ENCODE peak calls at places on chromosomes 7 and 10, in ten cellular contexts. T is RWPE1, X is Peyer's patch, N is choroid plexus epithelial cell, K is gastrocnemius medialis, M is heart right ventricle, I is heart left ventricle, H is fibroblast of lung, S is coronary artery, D is astrocyte of the spinal cord. C is an unnamed sample.

GRCh38 chr7:105224884-105225651 is 163.7 kb downstream of the SRPK2 start:
- DNase-seq in T (peak), X (no peak), N (peak), K (peak), M (no peak), I (peak), H (peak), S (no peak), D (peak), C (peak)

GRCh38 chr10:11180228-11180627 is 162.6 kb downstream of the CELF2 start:
- DNase-seq in T (no peak), X (no peak), N (no peak), K (no peak), M (no peak), I (no peak), H (no peak), S (no peak), D (no peak), C (no peak)

GRCh38 chr10:88131561-88132139 is 268.2 kb downstream of the PTEN start:
- DNase-seq in T (peak), X (no peak), N (no peak), K (peak), M (peak), I (no peak), H (peak), S (peak), D (peak), C (peak)

GRCh38 chr10:131021967-131022366 is 289.6 kb downstream of the TCERG1L start:
- DNase-seq in T (no peak), X (peak), N (no peak), K (no peak), M (no peak), I (no peak), H (no peak), S (no peak), D (no peak), C (no peak)

GRCh38 chr10:89633484-89633883 is 11.6 kb downstream of the PANK1 start:
- DNase-seq in T (peak), X (no peak), N (peak), K (peak), M (no peak), I (no peak), H (peak), S (no peak), D (peak), C (peak)

GRCh38 chr7:23759556-23760391 is 49.8 kb downstream of the STK31 start:
- DNase-seq in T (peak), X (no peak), N (peak), K (no peak), M (no peak), I (no peak), H (peak), S (no peak), D (peak), C (peak)

GRCh38 chr7:108686494-108686893 is 116.8 kb downstream of the DNAJB9 start:
- DNase-seq in T (no peak), X (no peak), N (no peak), K (no peak), M (no peak), I (no peak), H (no peak), S (no peak), D (no peak), C (no peak)

GRCh38 chr7:8389898-8390642 is 43.3 kb upstream of the NXPH1 start:
- DNase-seq in T (peak), X (no peak), N (no peak), K (no peak), M (no peak), I (no peak), H (no peak), S (no peak), D (no peak), C (no peak)

GRCh38 chr7:33186187-33186586 is 56.8 kb downstream of the BBS9 start:
- DNase-seq in T (no peak), X (no peak), N (peak), K (no peak), M (no peak), I (no peak), H (peak), S (no peak), D (peak), C (no peak)

GRCh38 chr7:144854839-144855424 is 19.1 kb upstream of the TPK1 start:
- DNase-seq in T (peak), X (no peak), N (peak), K (no peak), M (no peak), I (no peak), H (peak), S (no peak), D (peak), C (no peak)

GRCh38 chr7:85695041-85695990 is 508.5 kb upstream of the SEMA3D start:
- DNase-seq in T (peak), X (no peak), N (peak), K (no peak), M (no peak), I (no peak), H (peak), S (no peak), D (peak), C (no peak)

GRCh38 chr7:3141326-3141725 is 97.7 kb upstream of the CARD11 start:
- DNase-seq in T (no peak), X (no peak), N (no peak), K (no peak), M (no peak), I (no peak), H (no peak), S (no peak), D (no peak), C (no peak)

GRCh38 chr10:28910960-28911359 is 233.6 kb downstream of the BAMBI start:
- DNase-seq in T (no peak), X (no peak), N (peak), K (no peak), M (no peak), I (no peak), H (peak), S (no peak), D (peak), C (no peak)

GRCh38 chr7:68730194-68730593 is 868.1 kb upstream of the AUTS2 start:
- DNase-seq in T (no peak), X (no peak), N (no peak), K (no peak), M (no peak), I (no peak), H (no peak), S (no peak), D (no peak), C (no peak)

GRCh38 chr7:31991846-31992245 is 78.4 kb downstream of the PDE1C start:
- DNase-seq in T (no peak), X (no peak), N (no peak), K (no peak), M (no peak), I (no peak), H (peak), S (no peak), D (peak), C (peak)

GRCh38 chr10:91061187-91061586 is 140.3 kb upstream of the ANKRD1 start:
- DNase-seq in T (no peak), X (no peak), N (no peak), K (no peak), M (no peak), I (no peak), H (no peak), S (no peak), D (no peak), C (no peak)

GRCh38 chr7:51973942-51974341 is 657.3 kb upstream of the COBL start:
- DNase-seq in T (no peak), X (no peak), N (no peak), K (no peak), M (no peak), I (no peak), H (no peak), S (no peak), D (no peak), C (no peak)

GRCh38 chr7:117715784-117716445 is 157.3 kb downstream of the CTTNBP2 start:
- DNase-seq in T (peak), X (no peak), N (peak), K (no peak), M (no peak), I (no peak), H (peak), S (no peak), D (peak), C (peak)

GRCh38 chr7:1290262-1291039 is 57.8 kb downstream of the UNCX start:
- DNase-seq in T (no peak), X (no peak), N (no peak), K (no peak), M (no peak), I (peak), H (peak), S (no peak), D (no peak), C (no peak)

GRCh38 chr7:90675982-90676381 is 79.9 kb downstream of the CDK14 start:
- DNase-seq in T (no peak), X (no peak), N (no peak), K (no peak), M (no peak), I (no peak), H (no peak), S (no peak), D (no peak), C (no peak)

GRCh38 chr7:7235347-7235746 is 53.0 kb downstream of the C1GALT1 start:
- DNase-seq in T (no peak), X (no peak), N (no peak), K (no peak), M (no peak), I (no peak), H (no peak), S (no peak), D (no peak), C (no peak)

GRCh38 chr7:151863386-151864079 is 13.4 kb downstream of the PRKAG2 start:
- DNase-seq in T (no peak), X (no peak), N (no peak), K (no peak), M (no peak), I (peak), H (no peak), S (no peak), D (no peak), C (no peak)

GRCh38 chr10:71316081-71316785 is 2.8 kb upstream of the SLC29A3 start:
- DNase-seq in T (no peak), X (no peak), N (no peak), K (no peak), M (no peak), I (no peak), H (peak), S (no peak), D (no peak), C (no peak)

GRCh38 chr10:112314822-112315474 is 31.7 kb downstream of the TECTB start:
- DNase-seq in T (peak), X (peak), N (peak), K (peak), M (peak), I (peak), H (peak), S (no peak), D (peak), C (peak)

GRCh38 chr10:74824184-74825032 is 2.0 kb upstream of the KAT6B start:
- DNase-seq in T (no peak), X (peak), N (no peak), K (peak), M (no peak), I (no peak), H (no peak), S (no peak), D (no peak), C (no peak)

GRCh38 chr7:154862153-154862791 is 140.7 kb downstream of the PAXIP1 start:
- DNase-seq in T (no peak), X (peak), N (no peak), K (no peak), M (no peak), I (no peak), H (no peak), S (no peak), D (no peak), C (no peak)

GRCh38 chr10:110812583-110812982 is 59.1 kb upstream of the PDCD4 start:
- DNase-seq in T (no peak), X (no peak), N (peak), K (no peak), M (no peak), I (no peak), H (no peak), S (no peak), D (peak), C (no peak)

GRCh38 chr10:77156406-77156879 is 481.2 kb downstream of the KCNMA1 start:
- DNase-seq in T (no peak), X (no peak), N (peak), K (no peak), M (no peak), I (no peak), H (peak), S (no peak), D (peak), C (peak)

GRCh38 chr7:117435475-117436043 is 8.3 kb upstream of the ASZ1 start:
- DNase-seq in T (no peak), X (no peak), N (peak), K (no peak), M (no peak), I (no peak), H (peak), S (no peak), D (no peak), C (no peak)

GRCh38 chr10:71970331-71970730 is 6.1 kb downstream of the CHST3 start:
- DNase-seq in T (peak), X (no peak), N (no peak), K (peak), M (no peak), I (no peak), H (no peak), S (no peak), D (peak), C (no peak)

GRCh38 chr7:114802628-114803027 is 119.3 kb upstream of the MDFIC start:
- DNase-seq in T (no peak), X (no peak), N (no peak), K (no peak), M (no peak), I (no peak), H (no peak), S (no peak), D (no peak), C (no peak)

GRCh38 chr7:79598351-79598750 is 144.9 kb upstream of the MAGI2 start:
- DNase-seq in T (no peak), X (no peak), N (no peak), K (no peak), M (no peak), I (no peak), H (no peak), S (no peak), D (no peak), C (no peak)

GRCh38 chr10:63883861-63884260 is 362.7 kb downstream of the REEP3 start:
- DNase-seq in T (no peak), X (no peak), N (no peak), K (no peak), M (no peak), I (no peak), H (no peak), S (no peak), D (no peak), C (no peak)

GRCh38 chr7:23246540-23246939 is at the start of gene GPNMB:
- DNase-seq in T (peak), X (no peak), N (peak), K (peak), M (peak), I (peak), H (peak), S (no peak), D (peak), C (peak)

GRCh38 chr10:510415-510881 is 179.0 kb downstream of the DIP2C start:
- DNase-seq in T (peak), X (peak), N (no peak), K (peak), M (no peak), I (peak), H (no peak), S (no peak), D (peak), C (no peak)

DNA sequence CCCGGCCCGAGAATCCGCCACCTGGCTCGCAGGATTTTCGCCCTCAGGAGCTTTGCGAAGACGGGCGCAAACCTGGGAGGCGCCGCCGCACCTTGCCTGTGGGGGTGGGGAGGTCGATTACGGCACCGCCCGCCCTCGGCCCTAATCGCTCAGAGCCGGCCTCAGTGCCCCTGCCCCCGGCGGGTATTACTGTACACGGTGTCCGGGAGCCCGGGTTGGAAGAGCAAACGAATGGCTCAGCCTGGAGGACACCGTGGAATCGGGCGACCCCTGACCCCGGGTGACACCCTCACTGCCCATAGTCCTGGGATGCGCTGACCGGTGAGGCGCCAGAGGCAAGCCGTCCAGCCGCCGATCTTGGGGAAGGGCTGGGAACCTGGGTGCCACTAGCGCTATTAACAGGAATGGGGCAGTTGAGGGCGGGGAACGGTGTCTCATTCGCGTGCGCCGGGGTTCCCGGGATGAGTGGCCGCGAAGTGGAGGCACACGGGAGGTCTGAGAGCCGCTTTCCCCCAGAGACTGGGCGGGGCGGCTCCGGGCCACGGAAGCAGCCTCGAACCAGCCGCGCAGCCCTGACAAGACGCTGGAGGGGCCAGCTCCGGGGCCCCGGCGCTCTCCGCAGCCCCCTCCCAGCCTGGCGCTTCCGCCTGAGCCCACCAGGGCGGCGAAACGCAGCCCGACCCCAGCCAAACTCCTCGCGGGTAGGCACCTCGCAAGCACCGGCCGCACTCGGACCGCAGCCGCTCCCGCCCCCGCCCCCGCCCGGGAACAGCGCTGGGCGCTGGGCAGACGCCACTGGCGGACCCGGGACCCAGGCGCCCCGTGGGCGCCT is 167.5 kb downstream of the NRF1 start:
- DNase-seq in T (peak), X (peak), N (no peak), K (no peak), M (no peak), I (no peak), H (no peak), S (no peak), D (no peak), C (no peak)
- TF ChIP-seq CTCF in T (no peak), X (no peak), N (no peak), K (no peak), M (no peak), I (no peak), H (no peak), S (no peak), D (no peak), C (no peak)

GRCh38 chr7:142323706-142324105 is 65.8 kb upstream of the PRSS58 start:
- DNase-seq in T (no peak), X (peak), N (peak), K (peak), M (no peak), I (no peak), H (no peak), S (peak), D (no peak), C (no peak)
- TF ChIP-seq CTCF in T (peak), X (no peak), N (peak), K (peak), M (no peak), I (peak), H (no peak), S (no peak), D (peak), C (peak)

GRCh38 chr10:26445411-26446031 is 7.4 kb downstream of the APBB1IP start:
- DNase-seq in T (no peak), X (no peak), N (no peak), K (no peak), M (no peak), I (no peak), H (no peak), S (no peak), D (no peak), C (no peak)
- TF ChIP-seq CTCF in T (no peak), X (no peak), N (no peak), K (no peak), M (no peak), I (no peak), H (no peak), S (no peak), D (no peak), C (no peak)

DNA sequence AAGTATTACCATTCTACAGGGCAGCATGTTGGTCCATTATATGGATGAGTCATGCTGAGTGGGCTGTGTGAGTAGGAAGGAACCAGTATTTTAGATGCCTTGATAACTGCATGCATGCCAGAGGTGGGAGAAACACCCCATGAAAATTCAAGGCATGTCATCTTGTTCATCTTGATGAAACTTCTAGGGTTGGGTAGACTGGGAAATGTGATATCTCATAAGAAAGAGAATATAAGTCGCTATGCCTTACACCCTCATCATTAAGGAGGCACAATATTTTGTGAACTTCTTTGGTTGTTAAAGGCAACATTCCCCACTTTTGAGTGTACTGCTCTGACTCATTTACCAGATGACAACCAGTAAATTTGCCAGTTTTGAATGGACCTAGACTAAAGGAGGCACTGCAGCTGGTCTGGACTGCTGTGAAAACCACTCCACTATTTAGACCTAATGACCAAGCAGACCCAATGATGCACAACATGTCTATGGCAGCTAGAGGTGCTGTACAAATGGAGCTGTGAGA is 48.0 kb downstream of the ZNF365 start:
- DNase-seq in T (no peak), X (no peak), N (peak), K (no peak), M (no peak), I (no peak), H (peak), S (no peak), D (peak), C (no peak)
- TF ChIP-seq CTCF in T (no peak), X (no peak), N (peak), K (no peak), M (no peak), I (no peak), H (no peak), S (no peak), D (peak), C (no peak)